ENCODE peak calls at places on chromosome 16, in six cellular contexts. Q, S, I, T, Y and Z are unnamed samples. For H3K4me1, the result is how much of the 10 kb centered on the place peaks cover.

GRCh38 chr16:70483426-70483825 is 29.0 kb downstream of the FCSK start:
- DNase-seq in Q (no peak), S (peak), I (no peak), T (no peak), Y (no peak), Z (no peak)

GRCh38 chr16:49596699-49597291 is 223.2 kb downstream of the C16orf78 start:
- DNase-seq in Q (no peak), S (no peak), I (no peak), T (no peak), Y (no peak), Z (no peak)

GRCh38 chr16:80723091-80723490 is 81.3 kb downstream of the CDYL2 start:
- DNase-seq in Q (no peak), S (no peak), I (no peak), T (no peak), Y (peak), Z (no peak)

GRCh38 chr16:12010388-12011251 is 34.1 kb downstream of the SNX29 start:
- DNase-seq in Q (no peak), S (no peak), I (no peak), T (no peak), Y (no peak), Z (no peak)

GRCh38 chr16:80058236-80058635 is 457.7 kb upstream of the MAF start:
- DNase-seq in Q (no peak), S (no peak), I (no peak), T (no peak), Y (peak), Z (no peak)

GRCh38 chr16:83771306-83771942 is 36.4 kb upstream of the HSBP1 start:
- DNase-seq in Q (no peak), S (no peak), I (no peak), T (peak), Y (no peak), Z (no peak)

GRCh38 chr16:969508-970378 is 1.0 kb downstream of the LMF1 start:
- DNase-seq in Q (peak), S (peak), I (peak), T (no peak), Y (no peak), Z (no peak)

GRCh38 chr16:57381791-57382534 is 9.7 kb downstream of the CX3CL1 start:
- DNase-seq in Q (no peak), S (no peak), I (no peak), T (no peak), Y (no peak), Z (no peak)

GRCh38 chr16:67865318-67865717 is 7.5 kb upstream of the EDC4 start:
- DNase-seq in Q (peak), S (peak), I (no peak), T (no peak), Y (no peak), Z (no peak)

GRCh38 chr16:55349867-55350266 is 25.9 kb downstream of the IRX6 start:
- DNase-seq in Q (no peak), S (no peak), I (no peak), T (peak), Y (no peak), Z (no peak)

GRCh38 chr16:87384162-87384999 is 805 bp upstream of the FBXO31 start:
- DNase-seq in Q (no peak), S (no peak), I (peak), T (no peak), Y (no peak), Z (no peak)

GRCh38 chr16:50570808-50571598 is 22.8 kb downstream of the NKD1 start:
- DNase-seq in Q (no peak), S (no peak), I (no peak), T (no peak), Y (no peak), Z (no peak)

GRCh38 chr16:12904041-12904671 is 2.8 kb downstream of the SHISA9 start:
- DNase-seq in Q (no peak), S (no peak), I (no peak), T (no peak), Y (no peak), Z (no peak)

GRCh38 chr16:84471966-84472365 is 32.5 kb downstream of the MEAK7 start:
- DNase-seq in Q (no peak), S (no peak), I (no peak), T (no peak), Y (no peak), Z (no peak)

GRCh38 chr16:56675685-56676210 is 6.1 kb downstream of the MT1H start:
- DNase-seq in Q (no peak), S (peak), I (no peak), T (no peak), Y (no peak), Z (peak)

GRCh38 chr16:11084484-11085024 is 140.2 kb downstream of the CLEC16A start:
- DNase-seq in Q (peak), S (no peak), I (no peak), T (peak), Y (no peak), Z (no peak)

GRCh38 chr16:28140788-28141618 is 70.8 kb downstream of the XPO6 start:
- DNase-seq in Q (no peak), S (no peak), I (peak), T (no peak), Y (no peak), Z (peak)

GRCh38 chr16:12236491-12237030 is 260.0 kb downstream of the SNX29 start:
- DNase-seq in Q (no peak), S (no peak), I (no peak), T (no peak), Y (no peak), Z (no peak)

GRCh38 chr16:1460602-1461138 is 14.2 kb downstream of the CLCN7 start:
- DNase-seq in Q (no peak), S (no peak), I (peak), T (no peak), Y (no peak), Z (no peak)

GRCh38 chr16:854808-855410 is 54.4 kb upstream of the GNG13 start:
- DNase-seq in Q (no peak), S (no peak), I (no peak), T (no peak), Y (no peak), Z (no peak)

GRCh38 chr16:3980311-3981111 is 100.0 kb upstream of the CREBBP start:
- DNase-seq in Q (peak), S (no peak), I (no peak), T (peak), Y (no peak), Z (no peak)

DNA sequence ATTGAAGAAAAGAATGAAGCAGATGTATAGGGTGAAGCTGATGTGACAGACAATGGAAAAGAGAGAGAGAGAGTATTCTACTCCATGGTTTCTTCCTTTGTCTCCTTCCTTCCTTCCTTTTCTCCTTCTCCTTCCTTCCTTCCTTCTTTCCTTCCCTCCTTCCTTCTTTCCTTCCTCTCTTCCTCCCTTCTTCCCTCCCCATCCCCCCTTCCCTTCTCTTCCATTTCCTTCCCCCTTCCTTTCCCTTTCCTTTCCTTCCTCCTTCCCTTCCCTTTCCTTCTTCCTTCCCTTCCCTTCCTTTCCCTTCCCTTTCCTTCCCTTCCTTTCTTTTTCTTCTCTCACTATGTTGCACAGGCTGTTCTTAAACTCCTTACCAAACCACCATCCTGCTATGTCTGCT is 55.7 kb upstream of the GPR139 start:
- DNase-seq in Q (no peak), S (no peak), I (no peak), T (no peak), Y (no peak), Z (no peak)
- H3K4me1 ChIP-seq in Q (under half), S (under half), I (under half), T (under half), Y (under half), Z (under half)

DNA sequence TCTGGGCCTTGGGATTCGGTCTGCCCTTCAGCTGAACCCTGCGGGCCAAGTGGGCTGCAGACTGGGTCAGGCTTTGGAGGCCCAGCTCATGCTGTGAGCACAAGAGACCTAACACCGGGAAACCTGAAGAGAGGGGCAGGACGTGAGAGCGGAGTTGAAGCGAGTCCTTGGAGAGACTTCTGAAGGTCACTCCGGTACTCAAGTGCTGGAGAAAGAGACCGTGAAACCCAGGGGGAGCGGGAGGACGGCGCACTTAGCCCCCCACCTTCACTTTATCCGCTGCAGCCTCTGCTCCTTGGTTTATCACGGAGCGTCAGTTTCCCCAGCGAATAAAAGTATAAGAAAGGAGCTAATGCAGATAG is 361 bp downstream of the UQCRC2 start:
- DNase-seq in Q (no peak), S (no peak), I (no peak), T (no peak), Y (no peak), Z (no peak)
- H3K27ac ChIP-seq in Q (peak), S (peak), I (peak), T (peak), Y (peak), Z (peak)

DNA sequence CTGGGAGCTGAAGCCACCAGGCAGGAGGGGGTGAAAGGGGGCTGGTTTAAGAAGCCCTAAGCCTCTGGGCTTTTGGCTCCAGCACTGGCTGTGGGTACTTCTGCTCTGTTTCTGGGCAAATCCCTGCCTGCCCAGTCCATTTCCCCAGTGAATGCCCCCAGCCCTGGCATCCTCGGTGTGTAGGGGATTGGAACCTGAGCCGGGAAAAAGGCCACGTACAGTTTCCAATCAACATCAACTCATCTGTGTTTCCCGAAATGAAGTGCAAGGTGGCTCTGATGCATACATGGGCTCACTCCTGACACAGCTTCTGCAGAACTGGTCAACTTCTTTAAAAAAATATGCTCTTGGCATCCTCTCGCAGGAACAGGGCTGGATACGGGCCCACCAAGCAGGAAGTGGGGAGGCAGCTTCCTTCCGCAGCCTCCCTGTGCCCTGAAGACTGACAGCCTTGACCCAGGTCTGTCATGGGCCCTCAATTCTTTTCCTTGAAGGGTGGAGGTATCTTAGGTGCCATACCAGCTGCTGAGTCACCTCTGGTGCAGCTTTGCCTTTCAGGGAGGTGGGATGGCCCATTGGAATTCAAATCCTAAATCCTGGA is 73.3 kb downstream of the N4BP1 start:
- DNase-seq in Q (no peak), S (no peak), I (no peak), T (no peak), Y (no peak), Z (no peak)
- H3K4me1 ChIP-seq in Q (under half), S (under half), I (under half), T (under half), Y (under half), Z (under half)

GRCh38 chr16:14502256-14502875 is 127.7 kb downstream of the PARN start:
- DNase-seq in Q (no peak), S (no peak), I (no peak), T (no peak), Y (no peak), Z (no peak)
- H3K27ac ChIP-seq in Q (peak), S (no peak), I (peak), T (peak), Y (peak), Z (no peak)

GRCh38 chr16:23866628-23867027 is 30.8 kb downstream of the PRKCB start:
- DNase-seq in Q (no peak), S (no peak), I (no peak), T (no peak), Y (no peak), Z (no peak)

GRCh38 chr16:23865853-23866252 is 30.1 kb downstream of the PRKCB start:
- DNase-seq in Q (no peak), S (no peak), I (no peak), T (no peak), Y (no peak), Z (no peak)

GRCh38 chr16:23862556-23862955 is 26.8 kb downstream of the PRKCB start:
- DNase-seq in Q (no peak), S (no peak), I (no peak), T (no peak), Y (no peak), Z (no peak)

GRCh38 chr16:23861874-23862273 is 26.1 kb downstream of the PRKCB start:
- DNase-seq in Q (no peak), S (no peak), I (no peak), T (no peak), Y (no peak), Z (no peak)

GRCh38 chr16:23863511-23864422 is 28.0 kb downstream of the PRKCB start:
- DNase-seq in Q (no peak), S (peak), I (no peak), T (no peak), Y (no peak), Z (no peak)
- H3K4me1 ChIP-seq in Q (under half), S (half or more), I (under half), T (under half), Y (under half), Z (half or more)

DNA sequence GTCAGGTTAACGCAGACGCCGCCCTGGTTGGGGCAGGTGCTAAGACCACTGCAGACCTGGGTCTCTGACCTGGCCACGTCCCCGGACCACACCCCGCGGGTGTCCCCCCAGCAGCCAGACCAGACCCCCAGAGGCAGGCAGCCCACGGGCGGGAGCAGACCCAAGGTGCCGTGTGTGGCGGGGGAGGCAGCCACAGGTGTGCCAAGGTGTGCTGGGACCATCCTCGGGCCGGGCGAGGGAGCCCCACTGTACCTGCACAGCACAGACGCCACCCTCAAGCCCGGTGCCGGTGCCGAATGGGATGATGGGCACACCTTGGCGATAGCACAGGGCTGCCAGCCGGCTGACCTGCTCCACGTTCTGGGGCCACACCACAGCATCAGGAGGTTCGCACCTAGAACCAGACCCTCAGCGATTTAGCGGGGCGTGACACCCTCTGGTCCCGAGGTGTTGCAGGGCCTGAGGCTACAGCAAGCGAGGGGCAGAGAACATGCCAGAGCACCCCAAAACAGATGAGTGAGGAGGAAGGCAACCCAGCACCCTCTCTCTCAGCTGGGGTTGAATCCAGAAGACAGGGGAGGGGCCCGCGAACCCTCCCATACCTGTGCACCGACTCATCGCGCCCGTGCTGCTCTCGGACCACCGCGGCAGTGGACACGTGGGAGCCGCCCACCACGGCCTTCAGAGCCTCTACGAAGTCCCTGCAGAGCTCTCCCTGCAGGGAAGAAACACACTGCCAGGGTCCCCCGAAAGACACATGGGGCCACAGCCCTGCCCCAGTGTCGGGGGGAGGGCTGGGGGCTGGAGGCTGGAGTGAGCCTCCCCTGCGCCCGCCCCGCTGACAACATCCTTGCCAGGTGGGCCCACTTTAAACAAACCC is 1.4 kb downstream of the LDHD start:
- DNase-seq in Q (no peak), S (no peak), I (no peak), T (no peak), Y (no peak), Z (no peak)
- H3K27ac ChIP-seq in Q (no peak), S (no peak), I (no peak), T (no peak), Y (no peak), Z (no peak)